ENCODE peak calls at places on chromosomes 16 and 17, in seven cellular contexts. D is psoas muscle, J is ascending aorta, Z is GM10248, U is Caco-2, N is thoracic aorta, G is prostate gland. Y is an unnamed sample.

GRCh38 chr16:77431131-77431670 is 3.6 kb downstream of the ADAMTS18 start:
- DNase-seq in D (no peak), J (no peak), Z (no peak), U (no peak), N (no peak), G (no peak), Y (no peak)

GRCh38 chr16:84735846-84736586 is 36.2 kb downstream of the USP10 start:
- DNase-seq in D (no peak), J (no peak), Z (no peak), U (no peak), N (no peak), G (peak; percentile 44), Y (no peak)

GRCh38 chr17:73907601-73907910 is 263.3 kb upstream of the SDK2 start:
- DNase-seq in D (no peak), J (no peak), Z (no peak), U (no peak), N (no peak), G (no peak), Y (no peak)

GRCh38 chr16:64711026-64711425 is 410.8 kb downstream of the CDH11 start:
- DNase-seq in D (no peak), J (no peak), Z (no peak), U (no peak), N (no peak), G (no peak), Y (no peak)

GRCh38 chr16:62298567-62298966 is 262.3 kb upstream of the CDH8 start:
- DNase-seq in D (no peak), J (no peak), Z (no peak), U (no peak), N (no peak), G (no peak), Y (no peak)

GRCh38 chr16:65095090-65095728 is 26.7 kb downstream of the CDH11 start:
- DNase-seq in D (no peak), J (no peak), Z (no peak), U (no peak), N (no peak), G (no peak), Y (no peak)

GRCh38 chr16:20903889-20904506 is 3.4 kb downstream of the LYRM1 start:
- DNase-seq in D (no peak), J (no peak), Z (no peak), U (no peak), N (no peak), G (no peak), Y (no peak)

GRCh38 chr16:58464047-58464915 is 35.7 kb upstream of the NDRG4 start:
- DNase-seq in D (no peak), J (no peak), Z (no peak), U (peak; percentile 57), N (no peak), G (no peak), Y (peak; percentile 49)

GRCh38 chr17:74951065-74951464 is 15.4 kb downstream of the OTOP3 start:
- DNase-seq in D (no peak), J (no peak), Z (no peak), U (no peak), N (no peak), G (no peak), Y (no peak)

GRCh38 chr16:76182092-76182635 is 95.0 kb upstream of the CNTNAP4 start:
- DNase-seq in D (no peak), J (no peak), Z (no peak), U (no peak), N (no peak), G (no peak), Y (no peak)

GRCh38 chr17:75109047-75109406 is 742 bp upstream of the ARMC7 start:
- DNase-seq in D (no peak), J (no peak), Z (peak; percentile 45), U (no peak), N (no peak), G (no peak), Y (no peak)

GRCh38 chr16:30956601-30957455 is 726 bp upstream of the SETD1A start:
- DNase-seq in D (peak; percentile 88), J (no peak), Z (peak; percentile 87), U (peak; percentile 88), N (peak; percentile 45), G (peak; percentile 50), Y (peak; percentile 91)

GRCh38 chr17:56185491-56185890 is 32.2 kb downstream of the ANKFN1 start:
- DNase-seq in D (no peak), J (no peak), Z (no peak), U (no peak), N (no peak), G (no peak), Y (no peak)

GRCh38 chr16:12214509-12214908 is 238.0 kb downstream of the SNX29 start:
- DNase-seq in D (no peak), J (no peak), Z (no peak), U (no peak), N (no peak), G (no peak), Y (no peak)

GRCh38 chr17:58998871-58999270 is 107.8 kb downstream of the TRIM37 start:
- DNase-seq in D (no peak), J (no peak), Z (no peak), U (no peak), N (no peak), G (no peak), Y (no peak)

GRCh38 chr17:74442670-74443515 is 11.0 kb downstream of the GPRC5C start:
- DNase-seq in D (peak; percentile 91), J (peak; percentile 69), Z (peak; percentile 80), U (peak; percentile 90), N (peak; percentile 67), G (peak; percentile 88), Y (peak; percentile 80)

GRCh38 chr17:83080641-83081560 is 1.5 kb downstream of the METRNL start:
- DNase-seq in D (peak; percentile 60), J (no peak), Z (peak; percentile 82), U (peak; percentile 58), N (no peak), G (no peak), Y (peak; percentile 91)

GRCh38 chr16:51822471-51822870 is 671.4 kb upstream of the SALL1 start:
- DNase-seq in D (no peak), J (no peak), Z (no peak), U (no peak), N (no peak), G (no peak), Y (no peak)

GRCh38 chr16:85616608-85617311 is 3.6 kb downstream of the GSE1 start:
- DNase-seq in D (no peak), J (no peak), Z (peak; percentile 85), U (no peak), N (no peak), G (peak; percentile 65), Y (peak; percentile 87)

GRCh38 chr17:78205124-78205775 is 8.8 kb upstream of the BIRC5 start:
- DNase-seq in D (no peak), J (no peak), Z (no peak), U (no peak), N (no peak), G (no peak), Y (no peak)

GRCh38 chr16:14399397-14400284 is 230.4 kb downstream of the PARN start:
- DNase-seq in D (peak; percentile 79), J (peak; percentile 29), Z (no peak), U (peak; percentile 74), N (peak; percentile 57), G (no peak), Y (no peak)

GRCh38 chr17:56754523-56755208 is 79.1 kb downstream of the C17orf67 start:
- DNase-seq in D (no peak), J (no peak), Z (no peak), U (no peak), N (no peak), G (no peak), Y (no peak)

GRCh38 chr16:79770244-79771064 is 169.9 kb upstream of the MAF start:
- DNase-seq in D (peak; percentile 90), J (peak; percentile 51), Z (peak; percentile 89), U (peak; percentile 94), N (peak; percentile 61), G (peak; percentile 92), Y (peak; percentile 86)
- TF ChIP-seq CTCF in D (no peak), J (no peak), Z (no peak), U (peak; percentile 26), N (no peak), G (no peak), Y (no peak)

GRCh38 chr17:45284176-45285140 is 22.6 kb upstream of the SPATA32 start:
- DNase-seq in D (peak; percentile 80), J (no peak), Z (no peak), U (peak; percentile 33), N (no peak), G (peak; percentile 83), Y (no peak)
- TF ChIP-seq CTCF in D (peak; percentile 40), J (no peak), Z (peak; percentile 32), U (no peak), N (no peak), G (no peak), Y (no peak)

GRCh38 chr17:69506489-69506888 is 92.0 kb downstream of the MAP2K6 start:
- DNase-seq in D (no peak), J (no peak), Z (no peak), U (peak; percentile 25), N (no peak), G (no peak), Y (no peak)
- TF ChIP-seq CTCF in D (no peak), J (no peak), Z (peak; percentile 5), U (peak; percentile 52), N (no peak), G (no peak), Y (no peak)

GRCh38 chr17:44636562-44636961 is 19.7 kb upstream of the MEIOC start:
- DNase-seq in D (no peak), J (no peak), Z (no peak), U (peak; percentile 53), N (no peak), G (no peak), Y (no peak)
- TF ChIP-seq CTCF in D (peak; percentile 40), J (peak; percentile 50), Z (peak; percentile 14), U (peak; percentile 42), N (peak; percentile 49), G (no peak), Y (no peak)

GRCh38 chr16:28982418-28982817 is 2.4 kb upstream of the LAT start:
- DNase-seq in D (no peak), J (no peak), Z (no peak), U (no peak), N (no peak), G (no peak), Y (no peak)

GRCh38 chr16:28982949-28983348 is 1.9 kb upstream of the LAT start:
- DNase-seq in D (no peak), J (no peak), Z (no peak), U (no peak), N (no peak), G (no peak), Y (no peak)

GRCh38 chr16:28983644-28984043 is 1.2 kb upstream of the LAT start:
- DNase-seq in D (no peak), J (no peak), Z (no peak), U (no peak), N (no peak), G (no peak), Y (no peak)

GRCh38 chr16:28980929-28981328 is 3.9 kb upstream of the LAT start:
- DNase-seq in D (no peak), J (no peak), Z (no peak), U (no peak), N (no peak), G (no peak), Y (no peak)

DNA sequence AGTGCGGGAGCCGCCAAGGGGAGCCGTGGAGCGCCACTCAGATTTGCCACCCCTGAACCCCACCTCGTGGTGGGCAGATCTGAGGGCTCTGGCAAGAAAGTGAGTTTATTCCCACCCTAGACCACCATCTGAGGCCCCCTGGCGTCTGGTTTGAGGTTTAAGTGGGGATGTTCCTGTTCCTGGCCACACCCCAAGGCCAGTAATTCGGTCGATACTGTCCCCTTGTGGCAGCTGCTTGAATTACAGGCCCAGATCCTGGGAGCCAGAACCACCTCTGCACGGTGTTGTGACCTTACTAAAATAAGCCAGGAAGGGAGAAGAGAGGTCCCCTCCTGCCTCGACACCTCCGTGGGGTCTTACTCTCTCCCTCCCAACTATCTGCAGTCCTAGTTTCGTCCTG is 3.3 kb upstream of the LAT start:
- DNase-seq in D (no peak), J (no peak), Z (peak; percentile 51), U (peak; percentile 31), N (no peak), G (no peak), Y (peak; percentile 50)
- TF ChIP-seq CTCF in D (peak; percentile 35), J (peak; percentile 25), Z (peak; percentile 13), U (peak; percentile 35), N (peak; percentile 47), G (no peak), Y (peak; percentile 34)